ENCODE peak calls at places on chromosomes 13 and 19, in eight cellular contexts. One of them, this sample, is unnamed.

GRCh38 chr13:110233181-110233641 is 73.7 kb downstream of the COL4A1 start:
- DNase-seq in heart right ventricle: peak; percentile 78
- DNase-seq in right lobe of liver: no peak
- DNase-seq in aorta: peak; percentile 74
- DNase-seq in MM.1S: no peak
- DNase-seq in stomach: no peak
- DNase-seq in ascending aorta: no peak
- DNase-seq in IMR-90: peak; percentile 91
- DNase-seq in this sample: no peak

GRCh38 chr19:19628499-19629134 is 597 bp upstream of the LPAR2 start:
- DNase-seq in heart right ventricle: no peak
- DNase-seq in right lobe of liver: no peak
- DNase-seq in aorta: no peak
- DNase-seq in MM.1S: no peak
- DNase-seq in stomach: peak; percentile 85
- DNase-seq in ascending aorta: no peak
- DNase-seq in IMR-90: peak; percentile 48
- DNase-seq in this sample: peak; percentile 72

GRCh38 chr19:21130097-21130775 is 11.6 kb upstream of the ZNF431 start:
- DNase-seq in heart right ventricle: no peak
- DNase-seq in right lobe of liver: no peak
- DNase-seq in aorta: no peak
- DNase-seq in MM.1S: no peak
- DNase-seq in stomach: no peak
- DNase-seq in ascending aorta: no peak
- DNase-seq in IMR-90: no peak
- DNase-seq in this sample: no peak

GRCh38 chr19:30236006-30236405 is 136.2 kb upstream of the ZNF536 start:
- DNase-seq in heart right ventricle: no peak
- DNase-seq in right lobe of liver: no peak
- DNase-seq in aorta: no peak
- DNase-seq in MM.1S: no peak
- DNase-seq in stomach: no peak
- DNase-seq in ascending aorta: no peak
- DNase-seq in IMR-90: no peak
- DNase-seq in this sample: no peak

GRCh38 chr13:85970727-85971126 is 171.5 kb upstream of the SLITRK6 start:
- DNase-seq in heart right ventricle: no peak
- DNase-seq in right lobe of liver: no peak
- DNase-seq in aorta: no peak
- DNase-seq in MM.1S: no peak
- DNase-seq in stomach: no peak
- DNase-seq in ascending aorta: no peak
- DNase-seq in IMR-90: no peak
- DNase-seq in this sample: no peak

GRCh38 chr13:43127827-43128226 is 104.4 kb downstream of the DNAJC15 start:
- DNase-seq in heart right ventricle: no peak
- DNase-seq in right lobe of liver: no peak
- DNase-seq in aorta: no peak
- DNase-seq in MM.1S: no peak
- DNase-seq in stomach: no peak
- DNase-seq in ascending aorta: no peak
- DNase-seq in IMR-90: no peak
- DNase-seq in this sample: no peak

GRCh38 chr13:49097374-49097773 is 121.7 kb downstream of the FNDC3A start:
- DNase-seq in heart right ventricle: no peak
- DNase-seq in right lobe of liver: peak; percentile 50
- DNase-seq in aorta: no peak
- DNase-seq in MM.1S: no peak
- DNase-seq in stomach: no peak
- DNase-seq in ascending aorta: no peak
- DNase-seq in IMR-90: peak; percentile 85
- DNase-seq in this sample: no peak

GRCh38 chr13:99028890-99029289 is 51.0 kb upstream of the DOCK9 start:
- DNase-seq in heart right ventricle: no peak
- DNase-seq in right lobe of liver: no peak
- DNase-seq in aorta: no peak
- DNase-seq in MM.1S: peak; percentile 16
- DNase-seq in stomach: no peak
- DNase-seq in ascending aorta: no peak
- DNase-seq in IMR-90: no peak
- DNase-seq in this sample: no peak

GRCh38 chr13:95115525-95115924 is 185.7 kb downstream of the ABCC4 start:
- DNase-seq in heart right ventricle: no peak
- DNase-seq in right lobe of liver: no peak
- DNase-seq in aorta: no peak
- DNase-seq in MM.1S: no peak
- DNase-seq in stomach: peak; percentile 56
- DNase-seq in ascending aorta: no peak
- DNase-seq in IMR-90: no peak
- DNase-seq in this sample: no peak

GRCh38 chr13:22422712-22423111 is 751.8 kb downstream of the FGF9 start:
- DNase-seq in heart right ventricle: no peak
- DNase-seq in right lobe of liver: no peak
- DNase-seq in aorta: no peak
- DNase-seq in MM.1S: no peak
- DNase-seq in stomach: no peak
- DNase-seq in ascending aorta: no peak
- DNase-seq in IMR-90: no peak
- DNase-seq in this sample: no peak

GRCh38 chr19:54390942-54391577 is 24.2 kb upstream of the TTYH1 start:
- DNase-seq in heart right ventricle: peak; percentile 51
- DNase-seq in right lobe of liver: no peak
- DNase-seq in aorta: no peak
- DNase-seq in MM.1S: peak; percentile 64
- DNase-seq in stomach: peak; percentile 39
- DNase-seq in ascending aorta: no peak
- DNase-seq in IMR-90: peak; percentile 60
- DNase-seq in this sample: no peak

GRCh38 chr19:53883231-53883661 is 1.2 kb downstream of the PRKCG start:
- DNase-seq in heart right ventricle: no peak
- DNase-seq in right lobe of liver: no peak
- DNase-seq in aorta: no peak
- DNase-seq in MM.1S: no peak
- DNase-seq in stomach: no peak
- DNase-seq in ascending aorta: no peak
- DNase-seq in IMR-90: no peak
- DNase-seq in this sample: no peak

GRCh38 chr19:21680026-21680425 is 87.4 kb downstream of the ZNF100 start:
- DNase-seq in heart right ventricle: no peak
- DNase-seq in right lobe of liver: no peak
- DNase-seq in aorta: no peak
- DNase-seq in MM.1S: no peak
- DNase-seq in stomach: no peak
- DNase-seq in ascending aorta: no peak
- DNase-seq in IMR-90: no peak
- DNase-seq in this sample: no peak

GRCh38 chr13:25136872-25137623 is 35.0 kb downstream of the AMER2 start:
- DNase-seq in heart right ventricle: no peak
- DNase-seq in right lobe of liver: no peak
- DNase-seq in aorta: no peak
- DNase-seq in MM.1S: no peak
- DNase-seq in stomach: no peak
- DNase-seq in ascending aorta: no peak
- DNase-seq in IMR-90: no peak
- DNase-seq in this sample: no peak

DNA sequence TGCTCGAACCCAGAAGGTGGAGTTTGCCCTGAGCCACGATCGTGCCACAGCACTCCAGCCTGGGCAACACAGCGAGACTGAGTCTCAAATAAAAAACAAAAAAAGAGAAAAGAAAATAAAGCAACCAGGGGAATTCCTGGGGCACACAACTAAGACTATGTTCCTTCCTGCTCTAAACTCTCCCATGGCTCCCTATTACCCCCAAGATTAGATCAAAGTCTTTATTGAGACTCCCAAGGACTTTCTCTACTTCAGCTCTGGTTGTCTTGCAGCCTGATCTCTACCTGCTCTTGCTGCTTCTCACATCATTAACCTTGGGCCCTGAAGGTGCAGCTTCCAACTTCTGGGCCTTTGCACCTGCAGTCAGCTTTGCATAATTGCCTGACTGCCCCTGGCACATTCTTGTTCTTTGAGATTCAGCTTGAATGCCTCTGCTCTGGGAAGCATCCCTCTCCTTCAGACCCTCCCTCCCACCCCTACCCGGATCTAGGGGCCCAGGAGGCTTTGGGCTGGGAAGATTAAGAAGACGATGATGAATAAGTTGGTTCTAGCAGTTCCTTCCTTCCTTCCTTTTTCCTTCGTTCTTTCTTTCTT is 16.8 kb upstream of the CERS4 start:
- DNase-seq in heart right ventricle: no peak
- DNase-seq in right lobe of liver: no peak
- DNase-seq in aorta: no peak
- DNase-seq in MM.1S: no peak
- DNase-seq in stomach: no peak
- DNase-seq in ascending aorta: no peak
- DNase-seq in IMR-90: no peak
- DNase-seq in this sample: no peak
- H3K4me1 ChIP-seq in heart right ventricle: peaks cover 3% of the 10 kb centered on the region
- H3K4me1 ChIP-seq in right lobe of liver: no peaks in the 10 kb centered on the region
- H3K4me1 ChIP-seq in aorta: no peaks in the 10 kb centered on the region
- H3K4me1 ChIP-seq in MM.1S: peaks cover 17% of the 10 kb centered on the region
- H3K4me1 ChIP-seq in stomach: peaks cover 20% of the 10 kb centered on the region
- H3K4me1 ChIP-seq in ascending aorta: no peaks in the 10 kb centered on the region
- H3K4me1 ChIP-seq in IMR-90: peaks cover 2% of the 10 kb centered on the region
- H3K4me1 ChIP-seq in this sample: peaks cover 20% of the 10 kb centered on the region

DNA sequence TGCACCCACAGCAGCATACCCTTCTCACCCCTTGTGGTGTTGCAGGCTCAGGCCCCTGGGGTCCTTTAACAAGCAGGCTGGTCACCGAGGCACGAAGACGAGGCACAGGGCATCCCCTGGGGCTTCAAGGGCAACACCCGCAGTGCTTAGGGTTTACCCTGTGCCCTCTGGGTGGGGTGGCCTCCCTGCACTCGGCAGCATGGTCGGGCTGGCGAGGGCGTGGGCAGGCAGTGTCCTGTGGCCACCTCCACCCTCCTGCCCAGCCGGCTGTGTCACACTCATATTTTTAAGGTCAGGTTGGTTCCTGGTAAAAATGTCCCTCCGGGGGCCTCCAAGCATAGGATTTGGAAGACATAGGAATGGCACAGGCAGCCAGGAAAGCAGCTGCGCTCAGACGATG is 11.4 kb upstream of the ZNF135 start:
- DNase-seq in heart right ventricle: no peak
- DNase-seq in right lobe of liver: no peak
- DNase-seq in aorta: no peak
- DNase-seq in MM.1S: no peak
- DNase-seq in stomach: no peak
- DNase-seq in ascending aorta: no peak
- DNase-seq in IMR-90: no peak
- DNase-seq in this sample: no peak
- H3K9me3 ChIP-seq in heart right ventricle: peaks cover 95% of the 10 kb centered on the region
- H3K9me3 ChIP-seq in right lobe of liver: no peaks in the 10 kb centered on the region
- H3K9me3 ChIP-seq in aorta: peaks cover 26% of the 10 kb centered on the region
- H3K9me3 ChIP-seq in MM.1S: no peaks in the 10 kb centered on the region
- H3K9me3 ChIP-seq in stomach: peaks cover 100% of the 10 kb centered on the region
- H3K9me3 ChIP-seq in ascending aorta: peaks cover 54% of the 10 kb centered on the region
- H3K9me3 ChIP-seq in IMR-90: peaks cover 79% of the 10 kb centered on the region
- H3K9me3 ChIP-seq in this sample: peaks cover 58% of the 10 kb centered on the region

DNA sequence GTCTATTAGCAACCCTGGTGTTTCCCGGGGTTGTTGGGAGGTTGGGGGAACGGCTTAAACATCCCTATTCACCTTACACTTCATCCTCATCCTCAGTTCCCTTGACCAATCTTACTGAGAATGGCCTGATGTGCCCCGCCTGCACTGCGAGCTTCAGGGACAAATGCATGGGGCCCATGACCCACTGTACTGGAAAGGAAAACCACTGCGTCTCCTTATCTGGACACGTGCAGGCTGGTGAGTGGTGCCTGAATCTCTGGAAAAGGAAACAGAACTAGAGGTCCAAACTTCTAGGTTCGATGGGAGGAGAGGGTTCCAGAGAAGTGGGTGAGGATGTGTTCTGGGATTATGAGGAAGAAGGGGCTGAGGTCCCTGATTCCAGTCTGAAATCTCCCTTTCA is 5.9 kb downstream of the PINLYP start:
- DNase-seq in heart right ventricle: no peak
- DNase-seq in right lobe of liver: no peak
- DNase-seq in aorta: no peak
- DNase-seq in MM.1S: no peak
- DNase-seq in stomach: no peak
- DNase-seq in ascending aorta: no peak
- DNase-seq in IMR-90: no peak
- DNase-seq in this sample: no peak
- H3K4me3 ChIP-seq in heart right ventricle: peak overlapping the region; percentile 58
- H3K4me3 ChIP-seq in right lobe of liver: no peak overlapping the region
- H3K4me3 ChIP-seq in aorta: no peak overlapping the region
- H3K4me3 ChIP-seq in MM.1S: no peak overlapping the region
- H3K4me3 ChIP-seq in stomach: no peak overlapping the region
- H3K4me3 ChIP-seq in ascending aorta: no peak overlapping the region
- H3K4me3 ChIP-seq in IMR-90: no peak overlapping the region
- H3K4me3 ChIP-seq in this sample: peak overlapping the region; percentile 53

GRCh38 chr19:15305582-15306334 is 26.6 kb downstream of the BRD4 start:
- DNase-seq in heart right ventricle: no peak
- DNase-seq in right lobe of liver: no peak
- DNase-seq in aorta: no peak
- DNase-seq in MM.1S: no peak
- DNase-seq in stomach: no peak
- DNase-seq in ascending aorta: no peak
- DNase-seq in IMR-90: no peak
- DNase-seq in this sample: no peak
- H3K4me1 ChIP-seq in heart right ventricle: peaks cover 46% of the 10 kb centered on the region
- H3K4me1 ChIP-seq in right lobe of liver: no peaks in the 10 kb centered on the region
- H3K4me1 ChIP-seq in aorta: peaks cover 9% of the 10 kb centered on the region
- H3K4me1 ChIP-seq in MM.1S: peaks cover 8% of the 10 kb centered on the region
- H3K4me1 ChIP-seq in stomach: peaks cover 92% of the 10 kb centered on the region
- H3K4me1 ChIP-seq in ascending aorta: peaks cover 64% of the 10 kb centered on the region
- H3K4me1 ChIP-seq in IMR-90: peaks cover 17% of the 10 kb centered on the region
- H3K4me1 ChIP-seq in this sample: peaks cover 83% of the 10 kb centered on the region